ENCODE peak calls at places on chromosomes 1 and 21, in eight cellular contexts. One of them, this sample, is unnamed.
A peak's percentile ranks its signal among the peaks of the same experiment; 100 is the strongest.

GRCh38 chr1:40389871-40390560 is 16.5 kb downstream of the SMAP2 start:
- DNase-seq in activated T-helper 1 cell treated with anti-CD3 and anti-CD28 coated beads, Interleukin-2, amount 50 U/mL, for 16 hours: no peak
- DNase-seq in MCF 10A: peak; percentile 50
- DNase-seq in tibial artery: peak; percentile 76
- DNase-seq in activated CD4-positive, alpha-beta T cell treated with anti-CD3 and anti-CD28 coated beads for 24 hours: no peak
- DNase-seq in cardiac muscle cell: peak; percentile 90
- DNase-seq in thoracic aorta: no peak
- DNase-seq in naive B cell: no peak
- DNase-seq in this sample: no peak

GRCh38 chr1:42168798-42169197 is 4.3 kb upstream of the GUCA2A start:
- DNase-seq in activated T-helper 1 cell treated with anti-CD3 and anti-CD28 coated beads, Interleukin-2, amount 50 U/mL, for 16 hours: no peak
- DNase-seq in MCF 10A: no peak
- DNase-seq in tibial artery: no peak
- DNase-seq in activated CD4-positive, alpha-beta T cell treated with anti-CD3 and anti-CD28 coated beads for 24 hours: no peak
- DNase-seq in cardiac muscle cell: no peak
- DNase-seq in thoracic aorta: no peak
- DNase-seq in naive B cell: no peak
- DNase-seq in this sample: no peak

GRCh38 chr1:159989581-159989980 is 35.5 kb upstream of the SLAMF9 start:
- DNase-seq in activated T-helper 1 cell treated with anti-CD3 and anti-CD28 coated beads, Interleukin-2, amount 50 U/mL, for 16 hours: no peak
- DNase-seq in MCF 10A: no peak
- DNase-seq in tibial artery: no peak
- DNase-seq in activated CD4-positive, alpha-beta T cell treated with anti-CD3 and anti-CD28 coated beads for 24 hours: no peak
- DNase-seq in cardiac muscle cell: no peak
- DNase-seq in thoracic aorta: no peak
- DNase-seq in naive B cell: no peak
- DNase-seq in this sample: no peak

GRCh38 chr1:47231314-47232186 is 475 bp downstream of the TAL1 start:
- DNase-seq in activated T-helper 1 cell treated with anti-CD3 and anti-CD28 coated beads, Interleukin-2, amount 50 U/mL, for 16 hours: no peak
- DNase-seq in MCF 10A: no peak
- DNase-seq in tibial artery: no peak
- DNase-seq in activated CD4-positive, alpha-beta T cell treated with anti-CD3 and anti-CD28 coated beads for 24 hours: no peak
- DNase-seq in cardiac muscle cell: peak; percentile 70
- DNase-seq in thoracic aorta: no peak
- DNase-seq in naive B cell: peak; percentile 23
- DNase-seq in this sample: no peak

GRCh38 chr1:97070366-97070765 is 348.8 kb downstream of the PTBP2 start:
- DNase-seq in activated T-helper 1 cell treated with anti-CD3 and anti-CD28 coated beads, Interleukin-2, amount 50 U/mL, for 16 hours: no peak
- DNase-seq in MCF 10A: no peak
- DNase-seq in tibial artery: no peak
- DNase-seq in activated CD4-positive, alpha-beta T cell treated with anti-CD3 and anti-CD28 coated beads for 24 hours: no peak
- DNase-seq in cardiac muscle cell: peak; percentile 34
- DNase-seq in thoracic aorta: no peak
- DNase-seq in naive B cell: no peak
- DNase-seq in this sample: no peak

GRCh38 chr1:59236949-59237545 is 59.8 kb upstream of the FGGY start:
- DNase-seq in activated T-helper 1 cell treated with anti-CD3 and anti-CD28 coated beads, Interleukin-2, amount 50 U/mL, for 16 hours: no peak
- DNase-seq in MCF 10A: no peak
- DNase-seq in tibial artery: no peak
- DNase-seq in activated CD4-positive, alpha-beta T cell treated with anti-CD3 and anti-CD28 coated beads for 24 hours: no peak
- DNase-seq in cardiac muscle cell: no peak
- DNase-seq in thoracic aorta: no peak
- DNase-seq in naive B cell: no peak
- DNase-seq in this sample: no peak

GRCh38 chr1:97902067-97902466 is 18.8 kb downstream of the DPYD start:
- DNase-seq in activated T-helper 1 cell treated with anti-CD3 and anti-CD28 coated beads, Interleukin-2, amount 50 U/mL, for 16 hours: no peak
- DNase-seq in MCF 10A: no peak
- DNase-seq in tibial artery: no peak
- DNase-seq in activated CD4-positive, alpha-beta T cell treated with anti-CD3 and anti-CD28 coated beads for 24 hours: no peak
- DNase-seq in cardiac muscle cell: no peak
- DNase-seq in thoracic aorta: no peak
- DNase-seq in naive B cell: no peak
- DNase-seq in this sample: no peak

GRCh38 chr1:24639094-24639493 is 4.0 kb upstream of the SRRM1 start:
- DNase-seq in activated T-helper 1 cell treated with anti-CD3 and anti-CD28 coated beads, Interleukin-2, amount 50 U/mL, for 16 hours: no peak
- DNase-seq in MCF 10A: no peak
- DNase-seq in tibial artery: no peak
- DNase-seq in activated CD4-positive, alpha-beta T cell treated with anti-CD3 and anti-CD28 coated beads for 24 hours: no peak
- DNase-seq in cardiac muscle cell: no peak
- DNase-seq in thoracic aorta: no peak
- DNase-seq in naive B cell: no peak
- DNase-seq in this sample: no peak

GRCh38 chr1:155934933-155935590 is 849 bp upstream of the KHDC4 start:
- DNase-seq in activated T-helper 1 cell treated with anti-CD3 and anti-CD28 coated beads, Interleukin-2, amount 50 U/mL, for 16 hours: no peak
- DNase-seq in MCF 10A: no peak
- DNase-seq in tibial artery: peak; percentile 54
- DNase-seq in activated CD4-positive, alpha-beta T cell treated with anti-CD3 and anti-CD28 coated beads for 24 hours: no peak
- DNase-seq in cardiac muscle cell: no peak
- DNase-seq in thoracic aorta: no peak
- DNase-seq in naive B cell: no peak
- DNase-seq in this sample: no peak

GRCh38 chr1:208081972-208082371 is 162.2 kb downstream of the PLXNA2 start:
- DNase-seq in activated T-helper 1 cell treated with anti-CD3 and anti-CD28 coated beads, Interleukin-2, amount 50 U/mL, for 16 hours: no peak
- DNase-seq in MCF 10A: no peak
- DNase-seq in tibial artery: no peak
- DNase-seq in activated CD4-positive, alpha-beta T cell treated with anti-CD3 and anti-CD28 coated beads for 24 hours: no peak
- DNase-seq in cardiac muscle cell: no peak
- DNase-seq in thoracic aorta: no peak
- DNase-seq in naive B cell: no peak
- DNase-seq in this sample: no peak

GRCh38 chr1:2146836-2147517 is 47.6 kb downstream of the FAAP20 start:
- DNase-seq in activated T-helper 1 cell treated with anti-CD3 and anti-CD28 coated beads, Interleukin-2, amount 50 U/mL, for 16 hours: no peak
- DNase-seq in MCF 10A: no peak
- DNase-seq in tibial artery: no peak
- DNase-seq in activated CD4-positive, alpha-beta T cell treated with anti-CD3 and anti-CD28 coated beads for 24 hours: no peak
- DNase-seq in cardiac muscle cell: no peak
- DNase-seq in thoracic aorta: no peak
- DNase-seq in naive B cell: no peak
- DNase-seq in this sample: peak; percentile 7

GRCh38 chr1:44040856-44041255 is 9.6 kb upstream of the SLC6A9 start:
- DNase-seq in activated T-helper 1 cell treated with anti-CD3 and anti-CD28 coated beads, Interleukin-2, amount 50 U/mL, for 16 hours: no peak
- DNase-seq in MCF 10A: no peak
- DNase-seq in tibial artery: no peak
- DNase-seq in activated CD4-positive, alpha-beta T cell treated with anti-CD3 and anti-CD28 coated beads for 24 hours: no peak
- DNase-seq in cardiac muscle cell: peak; percentile 42
- DNase-seq in thoracic aorta: no peak
- DNase-seq in naive B cell: no peak
- DNase-seq in this sample: no peak

GRCh38 chr1:112998592-112999235 is 42.7 kb upstream of the SLC16A1 start:
- DNase-seq in activated T-helper 1 cell treated with anti-CD3 and anti-CD28 coated beads, Interleukin-2, amount 50 U/mL, for 16 hours: no peak
- DNase-seq in MCF 10A: peak; percentile 89
- DNase-seq in tibial artery: peak; percentile 84
- DNase-seq in activated CD4-positive, alpha-beta T cell treated with anti-CD3 and anti-CD28 coated beads for 24 hours: no peak
- DNase-seq in cardiac muscle cell: peak; percentile 98
- DNase-seq in thoracic aorta: peak; percentile 48
- DNase-seq in naive B cell: no peak
- DNase-seq in this sample: no peak

GRCh38 chr1:244010191-244010590 is 40.9 kb upstream of the ZBTB18 start:
- DNase-seq in activated T-helper 1 cell treated with anti-CD3 and anti-CD28 coated beads, Interleukin-2, amount 50 U/mL, for 16 hours: peak; percentile 18
- DNase-seq in MCF 10A: peak; percentile 82
- DNase-seq in tibial artery: no peak
- DNase-seq in activated CD4-positive, alpha-beta T cell treated with anti-CD3 and anti-CD28 coated beads for 24 hours: peak; percentile 27
- DNase-seq in cardiac muscle cell: no peak
- DNase-seq in thoracic aorta: no peak
- DNase-seq in naive B cell: no peak
- DNase-seq in this sample: no peak

GRCh38 chr1:46960250-46960649 is 19.0 kb upstream of the CYP4A11 start:
- DNase-seq in activated T-helper 1 cell treated with anti-CD3 and anti-CD28 coated beads, Interleukin-2, amount 50 U/mL, for 16 hours: no peak
- DNase-seq in MCF 10A: no peak
- DNase-seq in tibial artery: no peak
- DNase-seq in activated CD4-positive, alpha-beta T cell treated with anti-CD3 and anti-CD28 coated beads for 24 hours: no peak
- DNase-seq in cardiac muscle cell: no peak
- DNase-seq in thoracic aorta: no peak
- DNase-seq in naive B cell: no peak
- DNase-seq in this sample: no peak

GRCh38 chr1:1335283-1335682 is 4.2 kb downstream of the TAS1R3 start:
- DNase-seq in activated T-helper 1 cell treated with anti-CD3 and anti-CD28 coated beads, Interleukin-2, amount 50 U/mL, for 16 hours: no peak
- DNase-seq in MCF 10A: no peak
- DNase-seq in tibial artery: no peak
- DNase-seq in activated CD4-positive, alpha-beta T cell treated with anti-CD3 and anti-CD28 coated beads for 24 hours: no peak
- DNase-seq in cardiac muscle cell: no peak
- DNase-seq in thoracic aorta: no peak
- DNase-seq in naive B cell: no peak
- DNase-seq in this sample: no peak

GRCh38 chr1:17120483-17120882 is 1.2 kb upstream of the PADI2 start:
- DNase-seq in activated T-helper 1 cell treated with anti-CD3 and anti-CD28 coated beads, Interleukin-2, amount 50 U/mL, for 16 hours: no peak
- DNase-seq in MCF 10A: no peak
- DNase-seq in tibial artery: no peak
- DNase-seq in activated CD4-positive, alpha-beta T cell treated with anti-CD3 and anti-CD28 coated beads for 24 hours: no peak
- DNase-seq in cardiac muscle cell: no peak
- DNase-seq in thoracic aorta: no peak
- DNase-seq in naive B cell: no peak
- DNase-seq in this sample: no peak

GRCh38 chr1:110798691-110799256 is 74.2 kb upstream of the CD53 start:
- DNase-seq in activated T-helper 1 cell treated with anti-CD3 and anti-CD28 coated beads, Interleukin-2, amount 50 U/mL, for 16 hours: no peak
- DNase-seq in MCF 10A: no peak
- DNase-seq in tibial artery: no peak
- DNase-seq in activated CD4-positive, alpha-beta T cell treated with anti-CD3 and anti-CD28 coated beads for 24 hours: no peak
- DNase-seq in cardiac muscle cell: no peak
- DNase-seq in thoracic aorta: no peak
- DNase-seq in naive B cell: no peak
- DNase-seq in this sample: peak; percentile 35

GRCh38 chr1:86821956-86822355 is 92.0 kb downstream of the SELENOF start:
- DNase-seq in activated T-helper 1 cell treated with anti-CD3 and anti-CD28 coated beads, Interleukin-2, amount 50 U/mL, for 16 hours: no peak
- DNase-seq in MCF 10A: no peak
- DNase-seq in tibial artery: no peak
- DNase-seq in activated CD4-positive, alpha-beta T cell treated with anti-CD3 and anti-CD28 coated beads for 24 hours: no peak
- DNase-seq in cardiac muscle cell: no peak
- DNase-seq in thoracic aorta: no peak
- DNase-seq in naive B cell: no peak
- DNase-seq in this sample: no peak

GRCh38 chr21:37455504-37455911 is 88.9 kb downstream of the DYRK1A start:
- DNase-seq in activated T-helper 1 cell treated with anti-CD3 and anti-CD28 coated beads, Interleukin-2, amount 50 U/mL, for 16 hours: no peak
- DNase-seq in MCF 10A: no peak
- DNase-seq in tibial artery: no peak
- DNase-seq in activated CD4-positive, alpha-beta T cell treated with anti-CD3 and anti-CD28 coated beads for 24 hours: no peak
- DNase-seq in cardiac muscle cell: no peak
- DNase-seq in thoracic aorta: no peak
- DNase-seq in naive B cell: no peak
- DNase-seq in this sample: no peak

GRCh38 chr1:58773406-58773840 is 10.4 kb downstream of the JUN start:
- DNase-seq in activated T-helper 1 cell treated with anti-CD3 and anti-CD28 coated beads, Interleukin-2, amount 50 U/mL, for 16 hours: no peak
- DNase-seq in MCF 10A: peak; percentile 53
- DNase-seq in tibial artery: peak; percentile 94
- DNase-seq in activated CD4-positive, alpha-beta T cell treated with anti-CD3 and anti-CD28 coated beads for 24 hours: no peak
- DNase-seq in cardiac muscle cell: peak; percentile 85
- DNase-seq in thoracic aorta: peak; percentile 62
- DNase-seq in naive B cell: peak; percentile 20
- DNase-seq in this sample: no peak

GRCh38 chr1:37042506-37042905 is 8.2 kb upstream of the GRIK3 start:
- DNase-seq in activated T-helper 1 cell treated with anti-CD3 and anti-CD28 coated beads, Interleukin-2, amount 50 U/mL, for 16 hours: no peak
- DNase-seq in MCF 10A: no peak
- DNase-seq in tibial artery: no peak
- DNase-seq in activated CD4-positive, alpha-beta T cell treated with anti-CD3 and anti-CD28 coated beads for 24 hours: no peak
- DNase-seq in cardiac muscle cell: no peak
- DNase-seq in thoracic aorta: no peak
- DNase-seq in naive B cell: no peak
- DNase-seq in this sample: no peak

GRCh38 chr1:19390901-19391595 is 78.9 kb downstream of the SLC66A1 start:
- DNase-seq in activated T-helper 1 cell treated with anti-CD3 and anti-CD28 coated beads, Interleukin-2, amount 50 U/mL, for 16 hours: peak; percentile 44
- DNase-seq in MCF 10A: peak; percentile 43
- DNase-seq in tibial artery: no peak
- DNase-seq in activated CD4-positive, alpha-beta T cell treated with anti-CD3 and anti-CD28 coated beads for 24 hours: peak; percentile 31
- DNase-seq in cardiac muscle cell: peak; percentile 79
- DNase-seq in thoracic aorta: no peak
- DNase-seq in naive B cell: peak; percentile 72
- DNase-seq in this sample: peak; percentile 51

GRCh38 chr1:35708179-35708891 is 10.3 kb downstream of the C1orf216 start:
- DNase-seq in activated T-helper 1 cell treated with anti-CD3 and anti-CD28 coated beads, Interleukin-2, amount 50 U/mL, for 16 hours: no peak
- DNase-seq in MCF 10A: no peak
- DNase-seq in tibial artery: no peak
- DNase-seq in activated CD4-positive, alpha-beta T cell treated with anti-CD3 and anti-CD28 coated beads for 24 hours: no peak
- DNase-seq in cardiac muscle cell: peak; percentile 11
- DNase-seq in thoracic aorta: no peak
- DNase-seq in naive B cell: no peak
- DNase-seq in this sample: peak; percentile 46

GRCh38 chr1:7941437-7941793 is 776 bp upstream of the TNFRSF9 start:
- DNase-seq in activated T-helper 1 cell treated with anti-CD3 and anti-CD28 coated beads, Interleukin-2, amount 50 U/mL, for 16 hours: no peak
- DNase-seq in MCF 10A: peak; percentile 45
- DNase-seq in tibial artery: no peak
- DNase-seq in activated CD4-positive, alpha-beta T cell treated with anti-CD3 and anti-CD28 coated beads for 24 hours: no peak
- DNase-seq in cardiac muscle cell: peak; percentile 29
- DNase-seq in thoracic aorta: no peak
- DNase-seq in naive B cell: no peak
- DNase-seq in this sample: no peak

GRCh38 chr1:111214086-111214801 is 13.3 kb upstream of the CHI3L2 start:
- DNase-seq in activated T-helper 1 cell treated with anti-CD3 and anti-CD28 coated beads, Interleukin-2, amount 50 U/mL, for 16 hours: no peak
- DNase-seq in MCF 10A: no peak
- DNase-seq in tibial artery: no peak
- DNase-seq in activated CD4-positive, alpha-beta T cell treated with anti-CD3 and anti-CD28 coated beads for 24 hours: no peak
- DNase-seq in cardiac muscle cell: no peak
- DNase-seq in thoracic aorta: no peak
- DNase-seq in naive B cell: peak; percentile 48
- DNase-seq in this sample: no peak

GRCh38 chr1:199220046-199220445 is 581.2 kb downstream of the PTPRC start:
- DNase-seq in activated T-helper 1 cell treated with anti-CD3 and anti-CD28 coated beads, Interleukin-2, amount 50 U/mL, for 16 hours: no peak
- DNase-seq in MCF 10A: no peak
- DNase-seq in tibial artery: no peak
- DNase-seq in activated CD4-positive, alpha-beta T cell treated with anti-CD3 and anti-CD28 coated beads for 24 hours: no peak
- DNase-seq in cardiac muscle cell: no peak
- DNase-seq in thoracic aorta: no peak
- DNase-seq in naive B cell: no peak
- DNase-seq in this sample: no peak

This sample was measured in glutamatergic neuron.